ENCODE peak calls at places on chromosomes 11 and 22, in six cellular contexts. E is neuronal stem cell, Q is IMR-90, H is mesenchymal stem cell, R is H1, K is trophoblast cell. J is an unnamed sample.

GRCh38 chr11:10204021-10204420 is 90.0 kb downstream of the SBF2 start:
- DNase-seq in E (no peak), Q (no peak), H (no peak), R (no peak), K (no peak), J (no peak)

GRCh38 chr11:133980665-133981064 is 23.9 kb upstream of the IGSF9B start:
- DNase-seq in E (no peak), Q (no peak), H (no peak), R (no peak), K (no peak), J (no peak)

GRCh38 chr11:77993902-77994301 is 566 bp downstream of the INTS4 start:
- DNase-seq in E (no peak), Q (no peak), H (no peak), R (no peak), K (no peak), J (no peak)

GRCh38 chr11:18310800-18311340 is 11.1 kb downstream of the HPS5 start:
- DNase-seq in E (no peak), Q (no peak), H (no peak), R (no peak), K (no peak), J (no peak)

GRCh38 chr11:615453-616319 is at the start of gene IRF7:
- DNase-seq in E (peak; percentile 77), Q (peak; percentile 80), H (peak; percentile 96), R (no peak), K (peak; percentile 90), J (peak; percentile 91)

GRCh38 chr11:92789761-92790160 is 179.7 kb upstream of the MTNR1B start:
- DNase-seq in E (no peak), Q (no peak), H (no peak), R (no peak), K (no peak), J (no peak)

GRCh38 chr22:49026476-49027121 is 801.1 kb downstream of the BRD1 start:
- DNase-seq in E (no peak), Q (no peak), H (no peak), R (no peak), K (no peak), J (peak; percentile 58)

GRCh38 chr11:35173011-35173511 is 34.1 kb downstream of the CD44 start:
- DNase-seq in E (no peak), Q (peak; percentile 42), H (peak; percentile 69), R (no peak), K (no peak), J (no peak)

GRCh38 chr22:40241200-40241763 is 63.6 kb downstream of the TNRC6B start:
- DNase-seq in E (no peak), Q (no peak), H (no peak), R (no peak), K (no peak), J (peak; percentile 3)

GRCh38 chr22:40714514-40714966 is 35.3 kb downstream of the MCHR1 start:
- DNase-seq in E (peak; percentile 91), Q (peak; percentile 68), H (peak; percentile 63), R (no peak), K (no peak), J (peak; percentile 75)

GRCh38 chr11:20089796-20090653 is 70.2 kb downstream of the DBX1 start:
- DNase-seq in E (no peak), Q (peak; percentile 71), H (no peak), R (no peak), K (no peak), J (no peak)

GRCh38 chr11:16028406-16028805 is 327.9 kb downstream of the SOX6 start:
- DNase-seq in E (no peak), Q (peak; percentile 45), H (peak; percentile 52), R (no peak), K (peak; percentile 49), J (no peak)

GRCh38 chr11:33055361-33055760 is 16.0 kb downstream of the TCP11L1 start:
- DNase-seq in E (no peak), Q (no peak), H (no peak), R (no peak), K (no peak), J (no peak)

GRCh38 chr11:16606784-16607674 is 131.4 kb upstream of the C11orf58 start:
- DNase-seq in E (peak; percentile 53), Q (peak; percentile 41), H (peak; percentile 60), R (no peak), K (no peak), J (peak; percentile 50)

GRCh38 chr11:26905368-26905767 is 88.5 kb upstream of the FIBIN start:
- DNase-seq in E (no peak), Q (peak; percentile 4), H (peak; percentile 23), R (no peak), K (no peak), J (peak; percentile 31)

GRCh38 chr11:101127699-101128570 is 1.7 kb downstream of the PGR start:
- DNase-seq in E (peak; percentile 36), Q (no peak), H (peak; percentile 9), R (peak; percentile 10), K (no peak), J (peak; percentile 64)

GRCh38 chr11:1514349-1515061 is 27.9 kb upstream of the MOB2 start:
- DNase-seq in E (no peak), Q (no peak), H (no peak), R (no peak), K (no peak), J (no peak)

GRCh38 chr11:44889266-44889665 is 61.4 kb downstream of the TP53I11 start:
- DNase-seq in E (no peak), Q (peak; percentile 23), H (no peak), R (no peak), K (no peak), J (no peak)

GRCh38 chr22:45918455-45919370 is 58.2 kb downstream of the WNT7B start:
- DNase-seq in E (no peak), Q (no peak), H (no peak), R (no peak), K (no peak), J (no peak)

GRCh38 chr22:36435516-36436415 is 45.7 kb downstream of the TXN2 start:
- DNase-seq in E (no peak), Q (no peak), H (peak; percentile 67), R (no peak), K (no peak), J (peak; percentile 81)

GRCh38 chr22:36433318-36434231 is 45.8 kb upstream of the MYH9 start:
- DNase-seq in E (no peak), Q (no peak), H (no peak), R (no peak), K (no peak), J (no peak)

GRCh38 chr22:36431977-36432376 is 44.2 kb upstream of the MYH9 start:
- DNase-seq in E (no peak), Q (no peak), H (no peak), R (no peak), K (no peak), J (no peak)

GRCh38 chr22:36430863-36431262 is 43.1 kb upstream of the MYH9 start:
- DNase-seq in E (no peak), Q (peak; percentile 53), H (peak; percentile 60), R (no peak), K (no peak), J (no peak)

GRCh38 chr22:36432592-36433317 is 45.0 kb upstream of the MYH9 start:
- DNase-seq in E (no peak), Q (no peak), H (peak; percentile 66), R (no peak), K (no peak), J (no peak)
- H4K91ac ChIP-seq in E (no peak overlapping the region), Q (peak overlapping the region; percentile 52), H (peak overlapping the region; percentile 92), R (peak overlapping the region; percentile 88), K (peak overlapping the region; percentile 92), J (no peak overlapping the region)

GRCh38 chr22:33332538-33332937 is 274.4 kb upstream of the SYN3 start:
- DNase-seq in E (no peak), Q (no peak), H (no peak), R (no peak), K (no peak), J (no peak)

GRCh38 chr22:33337524-33337923 is 279.3 kb upstream of the SYN3 start:
- DNase-seq in E (no peak), Q (no peak), H (no peak), R (no peak), K (no peak), J (no peak)

GRCh38 chr22:33331017-33331416 is 272.8 kb upstream of the SYN3 start:
- DNase-seq in E (no peak), Q (no peak), H (no peak), R (no peak), K (no peak), J (no peak)

GRCh38 chr22:33330534-33330933 is 272.4 kb upstream of the SYN3 start:
- DNase-seq in E (no peak), Q (no peak), H (no peak), R (no peak), K (no peak), J (no peak)

DNA sequence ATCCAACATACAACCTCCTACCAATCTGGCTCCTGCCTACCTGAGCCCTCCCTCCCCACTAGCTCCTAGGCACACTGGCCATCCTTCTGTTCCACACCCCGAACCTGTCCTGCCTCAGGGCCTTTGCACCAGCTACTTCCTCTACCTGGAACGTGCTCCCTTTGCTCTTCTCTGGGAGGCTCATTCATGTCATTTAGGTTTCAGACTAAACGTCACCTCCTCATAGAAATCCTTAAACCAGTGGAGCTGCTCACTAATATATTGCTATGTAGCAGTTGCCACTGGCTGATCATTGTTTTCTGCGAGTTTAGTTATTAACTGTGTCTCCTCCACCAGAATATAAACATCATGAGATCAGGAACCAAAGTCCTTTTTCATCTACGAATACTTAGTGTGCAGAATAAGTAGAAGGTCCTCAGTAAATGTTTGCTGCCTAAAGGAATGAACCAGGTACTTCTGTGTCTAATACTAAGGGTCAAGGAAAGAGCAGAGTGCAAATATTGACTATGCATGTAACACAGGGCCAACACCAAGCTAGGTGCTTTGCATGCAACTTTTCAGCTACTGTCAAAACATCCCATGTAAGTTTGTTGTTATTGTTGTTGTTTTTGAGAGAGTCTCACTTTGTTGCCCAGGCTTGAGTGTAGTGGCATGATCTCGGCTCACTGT is 277.6 kb upstream of the SYN3 start:
- DNase-seq in E (no peak), Q (no peak), H (no peak), R (no peak), K (no peak), J (no peak)
- H3K27ac ChIP-seq in E (no peak overlapping the region), Q (no peak overlapping the region), H (peak overlapping the region; percentile 98), R (no peak overlapping the region), K (no peak overlapping the region), J (no peak overlapping the region)

GRCh38 chr11:110071197-110071596 is 22.0 kb upstream of the ZC3H12C start:
- DNase-seq in E (no peak), Q (no peak), H (peak; percentile 46), R (no peak), K (no peak), J (no peak)
- H4K91ac ChIP-seq in E (no peak overlapping the region), Q (no peak overlapping the region), H (no peak overlapping the region), R (no peak overlapping the region), K (no peak overlapping the region), J (no peak overlapping the region)

DNA sequence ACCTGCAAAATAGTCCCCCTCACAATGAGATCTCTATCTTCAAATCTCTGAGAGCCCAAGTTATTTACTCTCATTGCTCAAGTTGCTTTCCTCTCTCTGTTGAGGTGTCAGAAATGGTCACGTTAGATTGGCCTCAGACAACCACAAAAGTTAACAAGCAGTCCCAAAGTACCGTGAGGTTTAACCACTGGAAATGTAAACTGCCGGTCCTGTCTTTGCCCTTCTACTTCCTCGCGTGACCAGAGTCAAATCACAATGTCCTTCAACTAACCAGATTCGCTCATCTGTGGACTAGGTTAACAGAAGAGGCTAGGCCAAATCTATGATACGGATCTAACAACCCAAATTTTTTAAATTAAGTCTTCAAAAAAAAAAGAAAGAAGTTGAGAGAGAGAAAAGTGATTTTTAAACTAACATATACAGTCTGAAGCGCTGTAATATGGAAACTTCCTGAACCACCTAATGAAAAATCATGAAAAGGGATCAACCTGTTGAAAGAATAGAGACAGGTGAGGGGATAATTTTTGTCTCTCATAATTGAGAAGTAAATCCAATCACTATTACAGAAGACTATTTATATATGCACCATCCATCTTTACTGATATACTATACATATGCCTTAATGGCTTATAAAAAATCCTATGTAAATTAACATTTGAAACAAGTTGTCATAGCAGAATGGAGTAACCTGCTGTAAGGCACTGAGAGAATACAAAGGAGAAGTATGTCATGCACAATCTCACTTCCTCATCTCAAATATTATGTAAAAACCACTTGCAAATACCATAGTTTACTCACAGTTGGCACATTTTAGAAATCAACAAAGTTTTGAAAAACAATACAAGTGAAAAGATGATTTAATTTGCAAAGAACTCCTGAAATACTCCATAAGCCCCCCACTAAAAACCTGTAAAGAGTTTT is 3.3 kb upstream of the JAML start:
- DNase-seq in E (no peak), Q (no peak), H (no peak), R (no peak), K (no peak), J (no peak)
- H3K27ac ChIP-seq in E (no peak overlapping the region), Q (no peak overlapping the region), H (no peak overlapping the region), R (no peak overlapping the region), K (no peak overlapping the region), J (no peak overlapping the region)

J was measured in H9.